ENCODE peak calls at places on chromosome 19, in nine cellular contexts. S is heart right ventricle, Z is IMR-90, T is body of pancreas, U is neural progenitor cell, A is right atrium auricular region, P is heart left ventricle, F is HCT116, D is K562. C is an unnamed sample. For H3K4me1, the result is how much of the 10 kb centered on the place peaks cover.

GRCh38 chr19:16338470-16339360 is 14.1 kb downstream of the KLF2 start:
- DNase-seq in D (no peak), P (no peak), U (no peak), Z (peak), A (peak), F (peak), S (no peak), T (peak), C (peak)

GRCh38 chr19:18171605-18172327 is 1.8 kb upstream of the IFI30 start:
- DNase-seq in D (peak), T (no peak), F (no peak), A (no peak), S (no peak), Z (no peak), P (peak), U (no peak), C (peak)

GRCh38 chr19:18223860-18224524 is 2.2 kb downstream of the PDE4C start:
- DNase-seq in D (peak), Z (no peak), U (peak), S (peak), A (no peak), F (peak), T (peak), P (peak), C (peak)

GRCh38 chr19:36169084-36169760 is 17.0 kb upstream of the COX7A1 start:
- DNase-seq in U (no peak), T (peak), S (peak), D (no peak), F (no peak), Z (no peak), P (peak), A (no peak), C (peak)

GRCh38 chr19:9865732-9866627 is 30.9 kb downstream of the PIN1 start:
- DNase-seq in T (no peak), S (no peak), F (no peak), P (no peak), A (no peak), D (no peak), Z (no peak), U (peak), C (no peak)

GRCh38 chr19:14494910-14495677 is 833 bp downstream of the GIPC1 start:
- DNase-seq in Z (no peak), F (no peak), D (no peak), A (no peak), S (no peak), P (no peak), T (no peak), U (no peak), C (no peak)

GRCh38 chr19:15108845-15109767 is 1.9 kb downstream of the SYDE1 start:
- DNase-seq in T (no peak), S (no peak), U (no peak), Z (no peak), D (no peak), P (no peak), F (no peak), A (no peak), C (no peak)

GRCh38 chr19:45404557-45405434 is at the start of gene PPP1R13L:
- DNase-seq in P (peak), T (peak), Z (peak), U (peak), S (peak), F (peak), A (peak), D (peak), C (peak)

GRCh38 chr19:6721773-6722172 is 1.3 kb upstream of the C3 start:
- DNase-seq in A (no peak), D (no peak), T (no peak), Z (no peak), P (no peak), U (no peak), S (no peak), F (no peak), C (no peak)

GRCh38 chr19:4877753-4878490 is 10.5 kb upstream of the PLIN3 start:
- DNase-seq in P (peak), F (no peak), T (peak), D (no peak), A (no peak), Z (no peak), U (peak), S (peak), C (no peak)

GRCh38 chr19:13844130-13844631 is 32.8 kb upstream of the NANOS3 start:
- DNase-seq in U (no peak), F (no peak), Z (no peak), T (no peak), S (no peak), P (no peak), D (no peak), A (no peak), C (no peak)

GRCh38 chr19:8262431-8262830 is 45.7 kb downstream of the CD320 start:
- DNase-seq in D (no peak), U (no peak), F (no peak), Z (no peak), T (no peak), P (no peak), S (no peak), A (no peak), C (no peak)

GRCh38 chr19:8259922-8260247 is 48.3 kb downstream of the CD320 start:
- DNase-seq in S (no peak), F (no peak), P (no peak), T (peak), Z (no peak), D (no peak), U (no peak), A (no peak), C (no peak)

GRCh38 chr19:8261347-8261746 is 46.8 kb downstream of the CD320 start:
- DNase-seq in S (no peak), Z (no peak), A (no peak), F (no peak), U (no peak), D (no peak), T (peak), P (no peak), C (no peak)

GRCh38 chr19:8259142-8259921 is 48.8 kb downstream of the CD320 start:
- DNase-seq in D (no peak), T (peak), Z (no peak), F (no peak), P (no peak), U (no peak), A (no peak), S (no peak), C (no peak)

GRCh38 chr19:8261881-8262280 is 46.3 kb downstream of the CD320 start:
- DNase-seq in T (no peak), P (no peak), F (no peak), D (no peak), U (no peak), S (no peak), A (no peak), Z (no peak), C (no peak)
- H3K4me1 ChIP-seq in T (under half), P (under half), F (under half), D (under half), U (under half), S (under half), A (under half), Z (under half), C (under half)

GRCh38 chr19:46454244-46454643 is 17.1 kb downstream of the PNMA8A start:
- DNase-seq in P (no peak), S (no peak), F (no peak), T (no peak), D (no peak), A (no peak), Z (no peak), U (no peak), C (no peak)
- H3K27ac ChIP-seq in P (no peak), S (no peak), F (no peak), T (no peak), D (no peak), A (no peak), Z (no peak), U (no peak), C (no peak)

DNA sequence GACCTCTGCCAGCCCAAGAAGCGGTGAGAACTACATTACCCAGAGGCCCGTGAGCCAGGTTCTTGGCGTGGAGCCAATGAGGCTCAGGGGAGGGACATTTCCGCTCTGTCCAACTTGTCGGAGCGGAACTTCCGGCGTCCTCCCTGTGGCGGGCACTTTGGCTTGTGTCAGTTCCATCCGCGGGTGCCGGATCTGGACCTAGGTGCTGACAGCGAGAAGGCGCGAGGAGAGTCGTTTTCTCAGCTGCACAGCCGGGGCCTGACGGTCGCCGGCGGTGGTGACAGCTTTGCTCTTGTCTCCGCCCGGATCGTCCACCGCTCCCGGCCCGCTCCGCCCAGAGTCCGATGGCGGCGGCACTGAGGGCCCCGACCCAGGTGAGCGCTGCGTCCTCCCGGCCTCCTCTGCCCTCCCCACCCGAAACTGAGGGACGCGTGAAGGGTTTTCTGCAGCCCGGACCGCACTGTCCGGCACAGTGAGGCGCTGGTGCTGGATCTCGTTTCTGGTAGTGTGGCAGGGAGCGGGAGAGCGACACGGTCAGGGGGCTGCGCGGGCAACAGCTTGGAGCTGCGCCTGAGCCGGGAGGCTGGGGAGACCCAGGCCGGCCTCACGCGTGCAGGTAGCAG is at the start of gene ZNF530:
- DNase-seq in S (peak), U (peak), A (peak), Z (peak), F (peak), T (peak), P (peak), D (peak), C (peak)
- TF ChIP-seq CTCF in S (no peak), U (no peak), A (no peak), Z (no peak), F (no peak), T (no peak), P (no peak), D (no peak), C (no peak)

GRCh38 chr19:1214862-1215731 is 9.5 kb downstream of the STK11 start:
- DNase-seq in P (peak), T (peak), D (no peak), F (no peak), U (no peak), A (no peak), Z (no peak), S (peak), C (peak)
- H3K4me1 ChIP-seq in P (half or more), T (half or more), D (under half), F (half or more), U (under half), A (under half), Z (under half), S (half or more), C (under half)

GRCh38 chr19:2747349-2747748 is 7.5 kb upstream of the SLC39A3 start:
- DNase-seq in S (no peak), D (no peak), F (no peak), Z (no peak), U (no peak), P (no peak), A (no peak), T (no peak), C (no peak)

GRCh38 chr19:2754659-2755447 is 15.0 kb upstream of the SLC39A3 start:
- DNase-seq in S (no peak), U (no peak), F (no peak), Z (no peak), D (no peak), T (no peak), P (no peak), A (no peak), C (no peak)

GRCh38 chr19:2750739-2751437 is 11.1 kb upstream of the SLC39A3 start:
- DNase-seq in A (no peak), F (no peak), Z (no peak), D (no peak), U (no peak), S (no peak), T (no peak), P (no peak), C (no peak)

GRCh38 chr19:2755448-2755705 is 15.6 kb upstream of the SLC39A3 start:
- DNase-seq in A (no peak), F (no peak), P (no peak), S (no peak), D (no peak), Z (no peak), U (no peak), T (no peak), C (no peak)

DNA sequence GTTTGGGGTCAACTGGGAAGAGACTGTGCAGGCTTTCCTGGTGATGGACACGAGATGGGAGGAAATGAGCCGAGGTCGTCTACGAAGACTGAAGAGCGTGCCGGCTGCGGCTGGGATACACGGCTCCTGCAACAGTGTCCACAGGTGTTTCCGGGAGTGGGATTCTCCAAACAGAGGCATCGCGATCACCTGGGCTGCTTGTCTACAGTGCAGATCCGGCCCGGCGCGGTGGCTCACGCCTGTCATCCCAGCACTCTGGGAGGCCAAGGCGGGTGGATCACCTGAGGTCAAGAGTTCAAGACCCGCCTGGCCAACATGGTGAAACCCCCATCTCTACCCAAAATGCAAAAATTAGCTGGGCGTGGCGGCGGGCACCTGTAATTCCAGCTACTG is 11.6 kb upstream of the SLC39A3 start:
- DNase-seq in F (no peak), A (no peak), P (no peak), Z (no peak), D (no peak), S (no peak), T (no peak), U (no peak), C (no peak)
- H3K27ac ChIP-seq in F (no peak), A (no peak), P (no peak), Z (no peak), D (no peak), S (no peak), T (no peak), U (no peak), C (no peak)

GRCh38 chr19:23321953-23322549 is 71.9 kb upstream of the ZNF724 start:
- DNase-seq in T (no peak), U (no peak), F (no peak), D (no peak), Z (no peak), S (no peak), P (no peak), A (no peak), C (no peak)

GRCh38 chr19:23314505-23315241 is 64.5 kb upstream of the ZNF724 start:
- DNase-seq in P (no peak), A (no peak), U (no peak), D (no peak), T (no peak), Z (no peak), F (no peak), S (no peak), C (no peak)

GRCh38 chr19:23313196-23313595 is 63.0 kb upstream of the ZNF724 start:
- DNase-seq in P (no peak), F (no peak), U (no peak), D (no peak), A (no peak), Z (no peak), S (no peak), T (no peak), C (no peak)

GRCh38 chr19:23312515-23312914 is 62.3 kb upstream of the ZNF724 start:
- DNase-seq in F (no peak), Z (peak), T (no peak), U (no peak), D (no peak), A (no peak), S (no peak), P (no peak), C (no peak)

DNA sequence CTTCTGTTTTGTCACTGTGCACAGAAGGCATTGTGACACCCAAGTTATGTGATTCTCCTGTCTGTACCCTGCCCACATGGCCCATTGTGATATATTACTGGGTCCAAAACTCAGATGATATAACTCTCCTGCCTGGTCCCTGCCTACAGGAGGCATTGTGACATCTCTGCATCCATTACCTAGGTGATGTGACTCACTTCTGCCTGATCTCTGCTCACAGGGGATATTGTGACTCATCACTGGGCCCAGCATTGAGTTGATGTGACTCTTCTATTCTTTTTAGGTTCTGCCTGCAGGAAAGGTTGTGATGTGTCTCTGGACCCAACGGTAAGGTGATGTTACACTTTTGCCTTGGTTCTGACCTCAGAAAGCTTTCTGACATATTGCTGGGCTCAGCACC is 67.9 kb upstream of the ZNF724 start:
- DNase-seq in F (no peak), U (no peak), A (no peak), Z (peak), S (no peak), D (no peak), T (no peak), P (no peak), C (no peak)
- TF ChIP-seq CTCF in F (no peak), U (no peak), A (no peak), Z (no peak), S (no peak), D (no peak), T (no peak), P (no peak), C (no peak)

GRCh38 chr19:1860133-1860775 is 3.1 kb downstream of the KLF16 start:
- DNase-seq in S (no peak), F (no peak), P (peak), Z (peak), T (peak), A (no peak), U (peak), D (peak), C (no peak)
- H3K4me1 ChIP-seq in S (half or more), F (half or more), P (half or more), Z (under half), T (half or more), A (under half), U (half or more), D (half or more), C (under half)

GRCh38 chr19:50547385-50548190 is 20.6 kb downstream of the LRRC4B start:
- DNase-seq in Z (no peak), D (no peak), P (no peak), U (no peak), T (no peak), F (no peak), S (no peak), A (no peak), C (no peak)
- H3K27ac ChIP-seq in Z (no peak), D (no peak), P (no peak), U (no peak), T (no peak), F (no peak), S (no peak), A (no peak), C (no peak)